ENCODE peak calls at places on chromosomes 11 and 22, in eight cellular contexts. A, J, F, K, M, B, E and V are unnamed samples.

GRCh38 chr11:34997872-34998548 is 81.6 kb downstream of the PDHX start:
- DNase-seq in A (no peak), J (no peak), F (peak), K (no peak), M (no peak), B (no peak), E (no peak), V (peak)

GRCh38 chr22:37127350-37127878 is 17.9 kb upstream of the TMPRSS6 start:
- DNase-seq in A (no peak), J (no peak), F (no peak), K (no peak), M (no peak), B (no peak), E (no peak), V (no peak)

GRCh38 chr22:21921184-21921721 is 31.4 kb downstream of the PPM1F start:
- DNase-seq in A (no peak), J (no peak), F (no peak), K (no peak), M (no peak), B (no peak), E (no peak), V (no peak)

GRCh38 chr22:36816635-36817428 is at the start of gene PVALB:
- DNase-seq in A (no peak), J (no peak), F (peak), K (no peak), M (peak), B (no peak), E (no peak), V (peak)

GRCh38 chr11:128848815-128849455 is 18.2 kb downstream of the KCNJ1 start:
- DNase-seq in A (no peak), J (no peak), F (peak), K (peak), M (peak), B (peak), E (peak), V (peak)

GRCh38 chr11:3156282-3156660 is 8.8 kb downstream of the OSBPL5 start:
- DNase-seq in A (peak), J (no peak), F (no peak), K (no peak), M (no peak), B (no peak), E (no peak), V (peak)

GRCh38 chr11:43803766-43804165 is 76.9 kb upstream of the ALKBH3 start:
- DNase-seq in A (no peak), J (no peak), F (no peak), K (no peak), M (no peak), B (no peak), E (no peak), V (peak)

GRCh38 chr11:64642876-64643257 is 51.8 kb downstream of the SLC22A12 start:
- DNase-seq in A (no peak), J (peak), F (no peak), K (no peak), M (no peak), B (no peak), E (no peak), V (no peak)

GRCh38 chr11:85810521-85810870 is 445 bp downstream of the SYTL2 start:
- DNase-seq in A (no peak), J (no peak), F (no peak), K (no peak), M (no peak), B (no peak), E (no peak), V (no peak)

GRCh38 chr11:85472953-85473352 is 154.2 kb downstream of the DLG2 start:
- DNase-seq in A (no peak), J (no peak), F (no peak), K (no peak), M (no peak), B (no peak), E (no peak), V (no peak)

GRCh38 chr11:61552108-61552635 is 28.7 kb downstream of the SYT7 start:
- DNase-seq in A (no peak), J (no peak), F (peak), K (no peak), M (no peak), B (no peak), E (no peak), V (no peak)

GRCh38 chr22:38744981-38745380 is 10.8 kb downstream of the SUN2 start:
- DNase-seq in A (no peak), J (no peak), F (no peak), K (no peak), M (no peak), B (no peak), E (no peak), V (no peak)

GRCh38 chr11:107705027-107705426 is 6.8 kb downstream of the SLN start:
- DNase-seq in A (no peak), J (no peak), F (peak), K (no peak), M (no peak), B (no peak), E (no peak), V (peak)

GRCh38 chr11:82978422-82979099 is 77.0 kb downstream of the DDIAS start:
- DNase-seq in A (no peak), J (no peak), F (peak), K (no peak), M (no peak), B (no peak), E (peak), V (peak)

GRCh38 chr11:118099838-118100570 is 13.2 kb upstream of the SMIM35 start:
- DNase-seq in A (no peak), J (peak), F (no peak), K (no peak), M (no peak), B (no peak), E (no peak), V (no peak)

GRCh38 chr11:93623179-93623578 is 38.3 kb upstream of the CEP295 start:
- DNase-seq in A (no peak), J (no peak), F (peak), K (no peak), M (no peak), B (no peak), E (no peak), V (peak)

GRCh38 chr11:114017723-114018122 is 41.8 kb upstream of the ZBTB16 start:
- DNase-seq in A (no peak), J (no peak), F (peak), K (no peak), M (no peak), B (no peak), E (no peak), V (peak)

GRCh38 chr11:82234256-82234655 is 499.4 kb downstream of the FAM181B start:
- DNase-seq in A (no peak), J (no peak), F (no peak), K (no peak), M (no peak), B (no peak), E (no peak), V (no peak)

GRCh38 chr22:31870890-31871289 is 73.4 kb upstream of the YWHAH start:
- DNase-seq in A (peak), J (no peak), F (peak), K (no peak), M (no peak), B (no peak), E (no peak), V (peak)

GRCh38 chr22:49991907-49992533 is 20.5 kb downstream of the IL17REL start:
- DNase-seq in A (peak), J (peak), F (no peak), K (no peak), M (no peak), B (no peak), E (no peak), V (no peak)

GRCh38 chr11:2301631-2302272 is at the start of the genes C11orf21 and TSPAN32:
- DNase-seq in A (peak), J (peak), F (peak), K (peak), M (no peak), B (no peak), E (peak), V (peak)

GRCh38 chr11:78203184-78203583 is 14.5 kb downstream of the USP35 start:
- DNase-seq in A (peak), J (peak), F (no peak), K (peak), M (no peak), B (no peak), E (no peak), V (no peak)

GRCh38 chr11:132312616-132313210 is 942.3 kb downstream of the NTM start:
- DNase-seq in A (no peak), J (no peak), F (peak), K (no peak), M (no peak), B (peak), E (no peak), V (peak)

GRCh38 chr11:105236631-105237030 is 97.1 kb upstream of the CARD18 start:
- DNase-seq in A (no peak), J (no peak), F (peak), K (no peak), M (no peak), B (no peak), E (no peak), V (peak)

GRCh38 chr11:36057372-36058045 is 113.6 kb downstream of the LDLRAD3 start:
- DNase-seq in A (no peak), J (no peak), F (no peak), K (no peak), M (no peak), B (no peak), E (no peak), V (no peak)

GRCh38 chr11:125078516-125079140 is 15.5 kb downstream of the SLC37A2 start:
- DNase-seq in A (no peak), J (no peak), F (peak), K (no peak), M (no peak), B (no peak), E (no peak), V (no peak)

GRCh38 chr11:32094931-32095330 is 4.1 kb downstream of the RCN1 start:
- DNase-seq in A (no peak), J (no peak), F (no peak), K (no peak), M (no peak), B (no peak), E (no peak), V (peak)

GRCh38 chr11:104637652-104638170 is 260.5 kb downstream of the CASP12 start:
- DNase-seq in A (no peak), J (no peak), F (no peak), K (no peak), M (no peak), B (no peak), E (no peak), V (no peak)